ENCODE peak calls at places on chromosomes 2 and 18, in six cellular contexts. One of them, this sample, is unnamed.

GRCh38 chr18:24248359-24248758 is 109.5 kb downstream of the CABYR start:
- DNase-seq in GM13976: no peak
- DNase-seq in neural crest cell: no peak
- DNase-seq in GM12865: no peak
- DNase-seq in lower leg skin: no peak
- DNase-seq in esophagus squamous epithelium: no peak
- DNase-seq in this sample: no peak

GRCh38 chr18:23398401-23398800 is 54.7 kb upstream of the RIOK3 start:
- DNase-seq in GM13976: no peak
- DNase-seq in neural crest cell: no peak
- DNase-seq in GM12865: no peak
- DNase-seq in lower leg skin: no peak
- DNase-seq in esophagus squamous epithelium: no peak
- DNase-seq in this sample: no peak

GRCh38 chr2:21650566-21650965 is 526.8 kb downstream of the TDRD15 start:
- DNase-seq in GM13976: no peak
- DNase-seq in neural crest cell: no peak
- DNase-seq in GM12865: no peak
- DNase-seq in lower leg skin: no peak
- DNase-seq in esophagus squamous epithelium: no peak
- DNase-seq in this sample: no peak

GRCh38 chr18:24885266-24885665 is 424.8 kb downstream of the HRH4 start:
- DNase-seq in GM13976: no peak
- DNase-seq in neural crest cell: no peak
- DNase-seq in GM12865: no peak
- DNase-seq in lower leg skin: no peak
- DNase-seq in esophagus squamous epithelium: no peak
- DNase-seq in this sample: no peak

GRCh38 chr18:79458131-79458838 is 62.6 kb downstream of the NFATC1 start:
- DNase-seq in GM13976: no peak
- DNase-seq in neural crest cell: peak
- DNase-seq in GM12865: no peak
- DNase-seq in lower leg skin: peak
- DNase-seq in esophagus squamous epithelium: no peak
- DNase-seq in this sample: no peak

GRCh38 chr18:63322908-63323634 is 3.5 kb upstream of the BCL2 start:
- DNase-seq in GM13976: peak
- DNase-seq in neural crest cell: peak
- DNase-seq in GM12865: peak
- DNase-seq in lower leg skin: no peak
- DNase-seq in esophagus squamous epithelium: no peak
- DNase-seq in this sample: peak

GRCh38 chr2:100766806-100767205 is 53.1 kb upstream of the NPAS2 start:
- DNase-seq in GM13976: no peak
- DNase-seq in neural crest cell: no peak
- DNase-seq in GM12865: no peak
- DNase-seq in lower leg skin: no peak
- DNase-seq in esophagus squamous epithelium: no peak
- DNase-seq in this sample: no peak

GRCh38 chr2:27993950-27994728 is 103.6 kb downstream of the BABAM2 start:
- DNase-seq in GM13976: no peak
- DNase-seq in neural crest cell: no peak
- DNase-seq in GM12865: no peak
- DNase-seq in lower leg skin: no peak
- DNase-seq in esophagus squamous epithelium: no peak
- DNase-seq in this sample: no peak

GRCh38 chr2:239605976-239606375 is 205.2 kb upstream of the HDAC4 start:
- DNase-seq in GM13976: peak
- DNase-seq in neural crest cell: no peak
- DNase-seq in GM12865: no peak
- DNase-seq in lower leg skin: no peak
- DNase-seq in esophagus squamous epithelium: no peak
- DNase-seq in this sample: no peak

GRCh38 chr2:222000326-222000725 is 298.5 kb downstream of the PAX3 start:
- DNase-seq in GM13976: no peak
- DNase-seq in neural crest cell: no peak
- DNase-seq in GM12865: no peak
- DNase-seq in lower leg skin: no peak
- DNase-seq in esophagus squamous epithelium: no peak
- DNase-seq in this sample: no peak

GRCh38 chr2:166916987-166917386 is 28.7 kb downstream of the XIRP2 start:
- DNase-seq in GM13976: no peak
- DNase-seq in neural crest cell: no peak
- DNase-seq in GM12865: no peak
- DNase-seq in lower leg skin: no peak
- DNase-seq in esophagus squamous epithelium: no peak
- DNase-seq in this sample: no peak
- TF ChIP-seq CTCF in GM13976: no peak
- TF ChIP-seq CTCF in neural crest cell: no peak
- TF ChIP-seq CTCF in GM12865: no peak
- TF ChIP-seq CTCF in lower leg skin: no peak
- TF ChIP-seq CTCF in esophagus squamous epithelium: no peak
- TF ChIP-seq CTCF in this sample: no peak

DNA sequence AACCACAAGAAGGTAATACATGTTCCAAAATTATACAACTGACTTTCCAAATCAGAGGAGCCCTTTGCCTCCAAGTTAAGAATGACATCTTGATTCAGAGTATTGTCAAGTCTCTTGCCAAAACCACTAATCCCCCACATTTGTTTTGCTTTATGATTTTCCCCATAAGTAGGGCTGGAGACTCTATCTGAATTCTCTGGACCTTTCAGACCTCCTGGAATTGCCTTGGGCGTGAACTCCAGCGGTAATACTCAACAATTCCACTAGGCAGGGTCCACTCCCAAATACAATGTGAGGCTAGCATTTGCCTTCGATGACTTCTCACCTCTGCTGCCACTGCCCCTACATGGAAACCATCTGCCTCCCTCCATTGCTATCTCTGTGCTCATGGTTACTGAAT is 8.6 kb downstream of the COL4A4 start:
- DNase-seq in GM13976: no peak
- DNase-seq in neural crest cell: no peak
- DNase-seq in GM12865: no peak
- DNase-seq in lower leg skin: no peak
- DNase-seq in esophagus squamous epithelium: no peak
- DNase-seq in this sample: no peak
- TF ChIP-seq CTCF in GM13976: no peak
- TF ChIP-seq CTCF in neural crest cell: no peak
- TF ChIP-seq CTCF in GM12865: no peak
- TF ChIP-seq CTCF in lower leg skin: no peak
- TF ChIP-seq CTCF in esophagus squamous epithelium: no peak
- TF ChIP-seq CTCF in this sample: no peak

DNA sequence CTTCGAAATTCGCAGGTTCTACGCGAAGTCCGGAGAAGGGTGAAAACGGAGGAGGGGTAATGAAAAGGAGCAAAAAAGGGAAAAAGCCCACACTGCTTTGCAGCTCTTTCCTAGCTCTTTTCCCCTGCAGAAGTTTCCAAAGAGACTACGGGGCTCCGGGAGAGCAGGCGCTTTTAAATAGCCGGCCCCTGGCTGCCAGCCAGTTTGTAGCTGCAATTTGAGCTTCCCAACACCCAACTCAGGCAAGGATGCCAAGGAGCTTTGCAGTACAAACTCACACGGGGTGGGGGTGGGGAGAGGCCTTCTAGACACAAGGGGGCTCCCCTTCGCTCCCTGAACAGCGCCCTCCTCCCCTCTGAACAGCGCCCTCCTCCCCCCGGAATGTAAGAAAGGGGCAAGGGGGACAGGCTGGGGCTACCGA is at the start of gene IGFBP5:
- DNase-seq in GM13976: no peak
- DNase-seq in neural crest cell: peak
- DNase-seq in GM12865: no peak
- DNase-seq in lower leg skin: peak
- DNase-seq in esophagus squamous epithelium: no peak
- DNase-seq in this sample: peak
- TF ChIP-seq CTCF in GM13976: no peak
- TF ChIP-seq CTCF in neural crest cell: peak
- TF ChIP-seq CTCF in GM12865: no peak
- TF ChIP-seq CTCF in lower leg skin: no peak
- TF ChIP-seq CTCF in esophagus squamous epithelium: no peak
- TF ChIP-seq CTCF in this sample: no peak

GRCh38 chr2:232439758-232440135 is 16.2 kb upstream of the ALPI start:
- DNase-seq in GM13976: peak
- DNase-seq in neural crest cell: no peak
- DNase-seq in GM12865: no peak
- DNase-seq in lower leg skin: no peak
- DNase-seq in esophagus squamous epithelium: no peak
- DNase-seq in this sample: no peak
- TF ChIP-seq CTCF in GM13976: no peak
- TF ChIP-seq CTCF in neural crest cell: peak
- TF ChIP-seq CTCF in GM12865: no peak
- TF ChIP-seq CTCF in lower leg skin: no peak
- TF ChIP-seq CTCF in esophagus squamous epithelium: no peak
- TF ChIP-seq CTCF in this sample: peak

DNA sequence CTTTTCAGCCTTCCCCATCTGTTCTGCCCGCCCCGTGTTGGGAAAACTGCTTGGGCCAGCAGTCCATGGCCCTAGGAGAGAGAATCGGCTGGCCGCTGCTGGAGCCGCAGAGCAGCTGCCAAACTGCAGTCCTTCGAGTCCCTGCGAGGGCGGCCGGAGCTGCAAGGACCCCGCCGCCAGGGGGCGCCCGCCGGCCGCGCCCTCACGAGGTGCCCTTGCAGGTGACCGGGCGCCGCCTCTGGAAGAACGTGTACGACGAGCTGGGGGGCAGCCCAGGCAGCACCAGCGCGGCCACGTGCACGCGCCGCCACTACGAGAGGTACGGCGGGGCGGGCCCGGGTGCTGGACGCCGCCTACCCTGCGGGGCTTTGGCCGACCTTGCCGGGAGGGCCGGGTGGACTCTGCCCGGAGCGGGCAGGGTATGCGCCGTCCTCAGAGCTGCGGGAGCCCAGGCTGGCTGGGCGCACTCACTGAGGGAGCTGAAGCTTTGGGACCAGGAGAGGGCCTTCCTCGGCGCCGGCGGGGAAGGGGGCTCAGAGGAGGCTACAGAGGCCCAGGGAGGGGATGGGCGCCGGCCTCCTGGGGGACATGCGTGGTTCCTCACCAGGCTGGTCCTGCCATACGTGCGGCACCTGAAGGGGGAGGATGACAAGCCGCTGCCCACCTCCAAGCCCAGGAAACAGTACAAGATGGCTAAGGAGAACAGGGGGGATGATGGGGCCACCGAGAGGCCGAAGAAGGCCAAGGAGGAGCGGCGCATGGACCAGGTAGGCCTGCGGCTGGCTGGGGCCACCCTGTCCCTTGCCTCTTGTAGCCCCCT is 13.6 kb downstream of the ARID5A start:
- DNase-seq in GM13976: peak
- DNase-seq in neural crest cell: no peak
- DNase-seq in GM12865: no peak
- DNase-seq in lower leg skin: no peak
- DNase-seq in esophagus squamous epithelium: no peak
- DNase-seq in this sample: no peak
- TF ChIP-seq CTCF in GM13976: no peak
- TF ChIP-seq CTCF in neural crest cell: peak
- TF ChIP-seq CTCF in GM12865: no peak
- TF ChIP-seq CTCF in lower leg skin: no peak
- TF ChIP-seq CTCF in esophagus squamous epithelium: peak
- TF ChIP-seq CTCF in this sample: peak

DNA sequence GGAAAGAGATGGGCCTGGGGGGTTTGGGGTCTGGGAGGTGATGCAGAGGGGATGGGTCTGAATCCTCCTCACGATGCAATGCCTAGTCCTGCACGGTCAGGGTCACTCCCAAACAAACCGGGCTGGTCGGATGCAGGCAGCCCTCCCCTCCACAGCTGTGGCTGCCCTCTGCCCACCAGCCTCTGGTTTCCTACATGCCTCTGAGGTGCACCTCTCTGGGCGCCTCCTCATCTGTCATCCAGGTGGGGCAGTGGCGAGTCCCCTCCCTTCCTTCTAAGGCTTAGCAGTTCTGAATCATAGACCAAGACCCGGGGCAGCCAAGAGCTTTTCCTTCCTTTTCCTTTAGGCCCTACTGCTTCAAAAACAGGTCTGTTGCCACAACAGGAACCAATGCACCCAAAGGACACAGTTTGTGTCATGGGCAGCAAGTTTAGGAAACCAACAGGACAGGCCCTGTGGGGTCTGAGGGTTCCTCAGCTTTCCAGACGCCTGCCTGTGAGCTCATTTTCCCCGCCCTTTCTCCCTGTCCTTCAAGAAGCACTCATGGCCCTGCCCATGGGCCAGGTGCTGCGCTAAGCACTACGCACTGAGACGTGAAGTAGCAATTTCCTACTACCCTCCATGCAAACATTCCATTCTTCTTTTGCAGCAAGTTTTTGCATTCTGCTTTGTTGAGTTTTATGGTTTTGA is 6.5 kb upstream of the MAL start:
- DNase-seq in GM13976: no peak
- DNase-seq in neural crest cell: no peak
- DNase-seq in GM12865: no peak
- DNase-seq in lower leg skin: no peak
- DNase-seq in esophagus squamous epithelium: no peak
- DNase-seq in this sample: no peak
- TF ChIP-seq CTCF in GM13976: no peak
- TF ChIP-seq CTCF in neural crest cell: no peak
- TF ChIP-seq CTCF in GM12865: no peak
- TF ChIP-seq CTCF in lower leg skin: no peak
- TF ChIP-seq CTCF in esophagus squamous epithelium: no peak
- TF ChIP-seq CTCF in this sample: no peak